ENCODE peak calls at places on chromosomes 2 and 18, in ten cellular contexts. Z is cardiac muscle cell, P is psoas muscle, B is body of pancreas, K is tibial artery, D is esophagus squamous epithelium, I is uterus, M is A549, Y is stomach, O is breast epithelium. S is an unnamed sample.

GRCh38 chr2:238501311-238501710 is 74.6 kb downstream of the ASB1 start:
- DNase-seq in B (no peak), M (no peak), D (no peak), O (no peak), K (peak; percentile 43), Z (no peak), P (no peak), Y (peak; percentile 14), I (no peak), S (no peak)

GRCh38 chr18:77114564-77115391 is 17.8 kb downstream of the MBP start:
- DNase-seq in D (peak; percentile 61), O (peak; percentile 94), I (peak; percentile 75), M (peak; percentile 96), B (peak; percentile 88), Y (peak; percentile 86), P (peak; percentile 91), K (peak; percentile 96), Z (peak; percentile 93), S (no peak)

GRCh38 chr2:238525990-238526389 is 99.3 kb downstream of the ASB1 start:
- DNase-seq in Z (no peak), Y (no peak), O (no peak), M (no peak), I (no peak), P (no peak), K (no peak), B (no peak), D (no peak), S (no peak)

GRCh38 chr2:128610496-128610895 is 291.8 kb upstream of the HS6ST1 start:
- DNase-seq in Z (no peak), K (peak; percentile 32), O (no peak), B (no peak), I (no peak), Y (no peak), M (no peak), D (no peak), P (no peak), S (no peak)

GRCh38 chr2:212177724-212178123 is 360.9 kb downstream of the ERBB4 start:
- DNase-seq in D (no peak), M (no peak), O (no peak), Z (peak; percentile 2), K (no peak), Y (no peak), I (no peak), B (no peak), P (no peak), S (no peak)

GRCh38 chr2:53508667-53509066 is 258.9 kb upstream of the CHAC2 start:
- DNase-seq in O (no peak), D (no peak), M (peak; percentile 13), Y (no peak), Z (no peak), B (no peak), P (no peak), I (no peak), K (no peak), S (no peak)

GRCh38 chr2:177172034-177172880 is 40.3 kb upstream of the HNRNPA3 start:
- DNase-seq in K (no peak), B (no peak), Z (peak; percentile 73), Y (no peak), M (peak; percentile 58), O (no peak), P (no peak), I (no peak), D (no peak), S (no peak)

GRCh38 chr2:74567862-74568261 is 13.3 kb downstream of the DOK1 start:
- DNase-seq in M (no peak), I (no peak), P (no peak), Y (no peak), Z (peak; percentile 87), K (no peak), B (no peak), O (no peak), D (no peak), S (no peak)

GRCh38 chr18:13696961-13697360 is 29.4 kb downstream of the FAM210A start:
- DNase-seq in B (no peak), I (no peak), M (no peak), D (no peak), O (no peak), Y (no peak), Z (peak; percentile 10), P (no peak), K (no peak), S (no peak)

DNA sequence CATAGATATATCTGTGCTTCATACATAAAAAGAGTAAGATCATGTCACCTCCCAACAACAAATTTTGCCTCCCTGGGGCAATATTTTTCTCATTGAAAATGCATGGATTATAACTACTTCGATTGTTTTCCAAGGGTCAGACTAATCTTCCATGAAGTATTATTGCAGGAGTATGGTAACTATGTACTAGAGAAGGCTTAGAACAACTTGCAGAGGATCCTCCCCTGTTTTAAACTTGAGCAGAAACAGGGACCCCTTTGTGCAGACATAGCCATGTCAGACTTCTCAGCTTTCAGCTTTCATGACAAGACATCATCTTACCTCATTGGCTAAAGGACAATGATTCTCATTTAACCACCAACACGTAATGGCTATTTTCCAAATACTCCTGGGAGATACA is 13.2 kb upstream of the RAB27B start:
- DNase-seq in Y (no peak), O (no peak), D (no peak), Z (no peak), P (no peak), K (no peak), B (no peak), I (no peak), M (no peak), S (no peak)
- H3K9me3 ChIP-seq in Y (no peaks in the 10 kb centered on the region), O (no peaks in the 10 kb centered on the region), D (no peaks in the 10 kb centered on the region), Z (no peaks in the 10 kb centered on the region), P (no peaks in the 10 kb centered on the region), K (no peaks in the 10 kb centered on the region), B (no peaks in the 10 kb centered on the region), I (no peaks in the 10 kb centered on the region), M (no peaks in the 10 kb centered on the region), S (no peaks in the 10 kb centered on the region)

GRCh38 chr2:6856548-6856920 is 9.2 kb downstream of the CMPK2 start:
- DNase-seq in Z (no peak), Y (no peak), P (no peak), B (no peak), O (no peak), K (no peak), D (no peak), I (no peak), M (no peak), S (no peak)

GRCh38 chr2:6852210-6852609 is 13.5 kb downstream of the CMPK2 start:
- DNase-seq in B (no peak), Z (no peak), D (no peak), Y (no peak), P (no peak), M (no peak), O (no peak), I (no peak), K (no peak), S (no peak)

GRCh38 chr2:6855860-6856547 is 9.7 kb downstream of the CMPK2 start:
- DNase-seq in I (no peak), O (no peak), B (no peak), Z (no peak), P (no peak), K (no peak), Y (no peak), D (no peak), M (no peak), S (no peak)
- H3K9me3 ChIP-seq in I (peaks cover 4% of the 10 kb centered on the region), O (peaks cover 16% of the 10 kb centered on the region), B (no peaks in the 10 kb centered on the region), Z (no peaks in the 10 kb centered on the region), P (peaks cover 11% of the 10 kb centered on the region), K (peaks cover 2% of the 10 kb centered on the region), Y (peaks cover 22% of the 10 kb centered on the region), D (no peaks in the 10 kb centered on the region), M (peaks cover 22% of the 10 kb centered on the region), S (peaks cover 2% of the 10 kb centered on the region)

DNA sequence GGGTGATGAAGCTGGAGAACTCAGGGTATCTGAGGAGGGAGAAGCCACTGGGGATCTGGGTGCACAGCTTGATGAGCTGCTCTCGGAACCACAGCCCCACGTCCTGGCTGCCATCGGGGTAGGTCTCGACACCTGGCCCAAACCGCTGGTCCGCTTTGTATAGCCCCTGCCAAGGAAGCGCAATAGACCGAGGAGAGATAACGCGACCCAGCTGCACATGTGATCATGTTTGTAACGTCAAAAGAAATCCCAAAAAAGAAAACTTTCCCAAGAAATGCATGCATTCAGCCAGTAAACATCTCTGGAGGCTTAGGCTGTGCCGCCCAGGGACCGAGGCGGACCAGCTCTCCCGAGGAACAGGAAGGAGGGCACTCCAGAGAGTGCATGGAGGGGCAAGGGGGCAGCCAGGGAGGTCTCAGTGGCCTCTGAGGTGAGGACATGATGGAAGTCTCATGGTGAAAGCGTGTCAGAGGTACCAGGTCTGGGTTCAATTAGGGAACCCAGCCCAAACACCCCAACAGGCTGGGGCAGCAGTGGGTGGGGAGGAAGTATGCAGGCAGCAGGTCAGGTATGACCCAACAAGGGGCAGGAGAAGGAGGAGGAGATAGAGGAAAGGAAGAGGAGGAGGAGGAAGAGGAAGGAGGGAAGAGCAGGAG is 28.3 kb downstream of the ANKMY1 start:
- DNase-seq in Z (no peak), M (no peak), B (no peak), D (no peak), I (no peak), P (no peak), K (no peak), Y (no peak), O (no peak), S (no peak)
- H3K9me3 ChIP-seq in Z (no peaks in the 10 kb centered on the region), M (peaks cover 53% of the 10 kb centered on the region), B (no peaks in the 10 kb centered on the region), D (no peaks in the 10 kb centered on the region), I (peaks cover 6% of the 10 kb centered on the region), P (peaks cover 8% of the 10 kb centered on the region), K (no peaks in the 10 kb centered on the region), Y (peaks cover 35% of the 10 kb centered on the region), O (peaks cover 21% of the 10 kb centered on the region), S (peaks cover 5% of the 10 kb centered on the region)

GRCh38 chr2:165281387-165281786 is 42.2 kb downstream of the SCN2A start:
- DNase-seq in B (no peak), Y (no peak), D (no peak), O (no peak), Z (no peak), M (no peak), K (no peak), P (no peak), I (no peak), S (no peak)

GRCh38 chr2:165277860-165278656 is 38.8 kb downstream of the SCN2A start:
- DNase-seq in K (no peak), D (no peak), B (no peak), M (no peak), P (no peak), Y (no peak), I (no peak), O (no peak), Z (no peak), S (no peak)

GRCh38 chr2:165287083-165287778 is 48.0 kb downstream of the SCN2A start:
- DNase-seq in I (no peak), Z (no peak), Y (no peak), M (no peak), P (no peak), O (no peak), K (no peak), D (no peak), B (no peak), S (no peak)

GRCh38 chr2:165280356-165280755 is 41.1 kb downstream of the SCN2A start:
- DNase-seq in I (no peak), P (no peak), K (no peak), Y (no peak), M (no peak), Z (no peak), D (no peak), O (no peak), B (no peak), S (no peak)

DNA sequence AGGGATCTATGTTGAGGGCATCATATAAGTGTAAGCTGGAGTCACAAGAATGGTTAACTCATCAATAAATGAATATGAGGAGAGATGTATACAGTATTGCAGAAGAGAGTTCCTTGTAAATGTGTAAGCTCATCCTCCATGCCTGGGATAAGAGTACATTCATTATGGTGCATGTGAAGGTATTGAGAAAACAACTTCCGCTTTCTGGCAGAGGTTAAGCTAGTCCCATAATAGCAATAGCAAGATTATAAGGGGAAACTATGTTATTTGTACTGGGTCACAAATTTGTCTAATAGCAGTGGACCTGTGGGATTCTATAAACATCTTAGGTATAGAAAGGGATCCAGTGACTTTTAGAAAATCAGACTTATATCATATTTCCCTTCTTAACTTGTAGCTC is 44.1 kb downstream of the SCN2A start:
- DNase-seq in Z (no peak), M (no peak), O (no peak), B (no peak), D (no peak), K (no peak), P (no peak), I (no peak), Y (no peak), S (no peak)
- H3K9me3 ChIP-seq in Z (no peaks in the 10 kb centered on the region), M (no peaks in the 10 kb centered on the region), O (no peaks in the 10 kb centered on the region), B (no peaks in the 10 kb centered on the region), D (no peaks in the 10 kb centered on the region), K (no peaks in the 10 kb centered on the region), P (no peaks in the 10 kb centered on the region), I (no peaks in the 10 kb centered on the region), Y (no peaks in the 10 kb centered on the region), S (no peaks in the 10 kb centered on the region)

S was measured in T-helper 17 cell.